ENCODE peak calls at places on chromosomes 16 and 17, in five cellular contexts. Y is effector CD4-positive, alpha-beta T cell; D is MCF 10A; O is SK-MEL-5; U is NCI-H1105. L is an unnamed sample.

GRCh38 chr16:89044394-89045180 is 49.1 kb upstream of the ACSF3 start:
- DNase-seq in U (no peak), O (no peak), Y (no peak), D (no peak), L (no peak)

GRCh38 chr16:11696266-11697012 is 28.2 kb downstream of the SNN start:
- DNase-seq in D (no peak), U (no peak), O (no peak), Y (no peak), L (no peak)

GRCh38 chr16:69839798-69840409 is 77.8 kb downstream of the WWP2 start:
- DNase-seq in D (no peak), O (no peak), Y (no peak), U (no peak), L (no peak)

GRCh38 chr16:57775661-57776469 is 26.4 kb downstream of the KIFC3 start:
- DNase-seq in O (no peak), U (no peak), Y (no peak), D (no peak), L (no peak)

GRCh38 chr17:13981881-13982280 is 87.4 kb upstream of the COX10 start:
- DNase-seq in D (no peak), O (no peak), Y (no peak), U (no peak), L (no peak)

GRCh38 chr17:40038882-40039513 is 15.2 kb downstream of the MED24 start:
- DNase-seq in U (peak), O (peak), D (peak), Y (no peak), L (no peak)

GRCh38 chr17:72567774-72568173 is 447.0 kb downstream of the SOX9 start:
- DNase-seq in O (no peak), Y (no peak), D (no peak), U (no peak), L (no peak)

GRCh38 chr16:695355-696089 is 5.3 kb upstream of the WDR24 start:
- DNase-seq in U (peak), O (no peak), Y (peak), D (peak), L (peak)

GRCh38 chr16:61798741-61799140 is 237.5 kb downstream of the CDH8 start:
- DNase-seq in U (no peak), O (no peak), Y (no peak), D (no peak), L (no peak)

L was measured in T follicular helper cell.